ENCODE peak calls at places on chromosomes 11 and 22, in seven cellular contexts. One of them, this sample, is unnamed.

GRCh38 chr11:35274909-35275807 is 136.2 kb downstream of the CD44 start:
- DNase-seq in activated naive CD8-positive, alpha-beta T cell treated with anti-CD3 and anti-CD28 coated beads, Interleukin-2, amount 50 U/mL, for 24 hours: peak
- DNase-seq in stimulated activated naive CD8-positive, alpha-beta T cell treated with anti-CD3 and anti-CD28 coated beads, Interleukin-15, amount 100 ng/mL, for 72 hours: no peak
- DNase-seq in IMR-90: no peak
- DNase-seq in NCI-H345: peak
- DNase-seq in cardiac muscle cell: no peak
- DNase-seq in Caki2: peak
- DNase-seq in this sample: peak

GRCh38 chr11:2426826-2427521 is 17.3 kb downstream of the TRPM5 start:
- DNase-seq in activated naive CD8-positive, alpha-beta T cell treated with anti-CD3 and anti-CD28 coated beads, Interleukin-2, amount 50 U/mL, for 24 hours: no peak
- DNase-seq in stimulated activated naive CD8-positive, alpha-beta T cell treated with anti-CD3 and anti-CD28 coated beads, Interleukin-15, amount 100 ng/mL, for 72 hours: no peak
- DNase-seq in IMR-90: no peak
- DNase-seq in NCI-H345: no peak
- DNase-seq in cardiac muscle cell: no peak
- DNase-seq in Caki2: no peak
- DNase-seq in this sample: no peak

GRCh38 chr11:80733776-80734175 is 1292.9 kb upstream of the TENM4 start:
- DNase-seq in activated naive CD8-positive, alpha-beta T cell treated with anti-CD3 and anti-CD28 coated beads, Interleukin-2, amount 50 U/mL, for 24 hours: no peak
- DNase-seq in stimulated activated naive CD8-positive, alpha-beta T cell treated with anti-CD3 and anti-CD28 coated beads, Interleukin-15, amount 100 ng/mL, for 72 hours: no peak
- DNase-seq in IMR-90: no peak
- DNase-seq in NCI-H345: no peak
- DNase-seq in cardiac muscle cell: no peak
- DNase-seq in Caki2: no peak
- DNase-seq in this sample: no peak

GRCh38 chr22:32202539-32203180 is 2.2 kb downstream of the RFPL2 start:
- DNase-seq in activated naive CD8-positive, alpha-beta T cell treated with anti-CD3 and anti-CD28 coated beads, Interleukin-2, amount 50 U/mL, for 24 hours: peak
- DNase-seq in stimulated activated naive CD8-positive, alpha-beta T cell treated with anti-CD3 and anti-CD28 coated beads, Interleukin-15, amount 100 ng/mL, for 72 hours: no peak
- DNase-seq in IMR-90: peak
- DNase-seq in NCI-H345: peak
- DNase-seq in cardiac muscle cell: peak
- DNase-seq in Caki2: peak
- DNase-seq in this sample: peak

GRCh38 chr11:14905104-14906033 is 13.3 kb upstream of the CYP2R1 start:
- DNase-seq in activated naive CD8-positive, alpha-beta T cell treated with anti-CD3 and anti-CD28 coated beads, Interleukin-2, amount 50 U/mL, for 24 hours: peak
- DNase-seq in stimulated activated naive CD8-positive, alpha-beta T cell treated with anti-CD3 and anti-CD28 coated beads, Interleukin-15, amount 100 ng/mL, for 72 hours: peak
- DNase-seq in IMR-90: peak
- DNase-seq in NCI-H345: no peak
- DNase-seq in cardiac muscle cell: peak
- DNase-seq in Caki2: no peak
- DNase-seq in this sample: peak

GRCh38 chr11:79116600-79116999 is 324.2 kb downstream of the TENM4 start:
- DNase-seq in activated naive CD8-positive, alpha-beta T cell treated with anti-CD3 and anti-CD28 coated beads, Interleukin-2, amount 50 U/mL, for 24 hours: no peak
- DNase-seq in stimulated activated naive CD8-positive, alpha-beta T cell treated with anti-CD3 and anti-CD28 coated beads, Interleukin-15, amount 100 ng/mL, for 72 hours: no peak
- DNase-seq in IMR-90: no peak
- DNase-seq in NCI-H345: no peak
- DNase-seq in cardiac muscle cell: no peak
- DNase-seq in Caki2: no peak
- DNase-seq in this sample: no peak

GRCh38 chr11:107592813-107593212 is 1.9 kb downstream of the ELMOD1 start:
- DNase-seq in activated naive CD8-positive, alpha-beta T cell treated with anti-CD3 and anti-CD28 coated beads, Interleukin-2, amount 50 U/mL, for 24 hours: no peak
- DNase-seq in stimulated activated naive CD8-positive, alpha-beta T cell treated with anti-CD3 and anti-CD28 coated beads, Interleukin-15, amount 100 ng/mL, for 72 hours: no peak
- DNase-seq in IMR-90: no peak
- DNase-seq in NCI-H345: no peak
- DNase-seq in cardiac muscle cell: no peak
- DNase-seq in Caki2: no peak
- DNase-seq in this sample: no peak

GRCh38 chr22:47411006-47411405 is 648.6 kb downstream of the TBC1D22A start:
- DNase-seq in activated naive CD8-positive, alpha-beta T cell treated with anti-CD3 and anti-CD28 coated beads, Interleukin-2, amount 50 U/mL, for 24 hours: no peak
- DNase-seq in stimulated activated naive CD8-positive, alpha-beta T cell treated with anti-CD3 and anti-CD28 coated beads, Interleukin-15, amount 100 ng/mL, for 72 hours: no peak
- DNase-seq in IMR-90: no peak
- DNase-seq in NCI-H345: no peak
- DNase-seq in cardiac muscle cell: no peak
- DNase-seq in Caki2: no peak
- DNase-seq in this sample: no peak

GRCh38 chr11:10428453-10428852 is 26.6 kb upstream of the AMPD3 start:
- DNase-seq in activated naive CD8-positive, alpha-beta T cell treated with anti-CD3 and anti-CD28 coated beads, Interleukin-2, amount 50 U/mL, for 24 hours: no peak
- DNase-seq in stimulated activated naive CD8-positive, alpha-beta T cell treated with anti-CD3 and anti-CD28 coated beads, Interleukin-15, amount 100 ng/mL, for 72 hours: no peak
- DNase-seq in IMR-90: no peak
- DNase-seq in NCI-H345: no peak
- DNase-seq in cardiac muscle cell: no peak
- DNase-seq in Caki2: no peak
- DNase-seq in this sample: no peak

GRCh38 chr11:65316311-65316978 is 1.8 kb downstream of the CDC42EP2 start:
- DNase-seq in activated naive CD8-positive, alpha-beta T cell treated with anti-CD3 and anti-CD28 coated beads, Interleukin-2, amount 50 U/mL, for 24 hours: no peak
- DNase-seq in stimulated activated naive CD8-positive, alpha-beta T cell treated with anti-CD3 and anti-CD28 coated beads, Interleukin-15, amount 100 ng/mL, for 72 hours: no peak
- DNase-seq in IMR-90: peak
- DNase-seq in NCI-H345: no peak
- DNase-seq in cardiac muscle cell: no peak
- DNase-seq in Caki2: no peak
- DNase-seq in this sample: peak

GRCh38 chr11:120517390-120518315 is 6.1 kb downstream of the GRIK4 start:
- DNase-seq in activated naive CD8-positive, alpha-beta T cell treated with anti-CD3 and anti-CD28 coated beads, Interleukin-2, amount 50 U/mL, for 24 hours: no peak
- DNase-seq in stimulated activated naive CD8-positive, alpha-beta T cell treated with anti-CD3 and anti-CD28 coated beads, Interleukin-15, amount 100 ng/mL, for 72 hours: no peak
- DNase-seq in IMR-90: peak
- DNase-seq in NCI-H345: peak
- DNase-seq in cardiac muscle cell: peak
- DNase-seq in Caki2: no peak
- DNase-seq in this sample: peak

GRCh38 chr11:86644291-86644690 is 28.1 kb downstream of the ME3 start:
- DNase-seq in activated naive CD8-positive, alpha-beta T cell treated with anti-CD3 and anti-CD28 coated beads, Interleukin-2, amount 50 U/mL, for 24 hours: no peak
- DNase-seq in stimulated activated naive CD8-positive, alpha-beta T cell treated with anti-CD3 and anti-CD28 coated beads, Interleukin-15, amount 100 ng/mL, for 72 hours: no peak
- DNase-seq in IMR-90: peak
- DNase-seq in NCI-H345: no peak
- DNase-seq in cardiac muscle cell: no peak
- DNase-seq in Caki2: no peak
- DNase-seq in this sample: peak

GRCh38 chr22:47090591-47091240 is 328.3 kb downstream of the TBC1D22A start:
- DNase-seq in activated naive CD8-positive, alpha-beta T cell treated with anti-CD3 and anti-CD28 coated beads, Interleukin-2, amount 50 U/mL, for 24 hours: no peak
- DNase-seq in stimulated activated naive CD8-positive, alpha-beta T cell treated with anti-CD3 and anti-CD28 coated beads, Interleukin-15, amount 100 ng/mL, for 72 hours: peak
- DNase-seq in IMR-90: peak
- DNase-seq in NCI-H345: peak
- DNase-seq in cardiac muscle cell: no peak
- DNase-seq in Caki2: no peak
- DNase-seq in this sample: peak

GRCh38 chr22:47127441-47127871 is 365.0 kb downstream of the TBC1D22A start:
- DNase-seq in activated naive CD8-positive, alpha-beta T cell treated with anti-CD3 and anti-CD28 coated beads, Interleukin-2, amount 50 U/mL, for 24 hours: no peak
- DNase-seq in stimulated activated naive CD8-positive, alpha-beta T cell treated with anti-CD3 and anti-CD28 coated beads, Interleukin-15, amount 100 ng/mL, for 72 hours: no peak
- DNase-seq in IMR-90: no peak
- DNase-seq in NCI-H345: no peak
- DNase-seq in cardiac muscle cell: no peak
- DNase-seq in Caki2: no peak
- DNase-seq in this sample: no peak

GRCh38 chr11:94557391-94557790 is 9.8 kb upstream of the PIWIL4 start:
- DNase-seq in activated naive CD8-positive, alpha-beta T cell treated with anti-CD3 and anti-CD28 coated beads, Interleukin-2, amount 50 U/mL, for 24 hours: no peak
- DNase-seq in stimulated activated naive CD8-positive, alpha-beta T cell treated with anti-CD3 and anti-CD28 coated beads, Interleukin-15, amount 100 ng/mL, for 72 hours: no peak
- DNase-seq in IMR-90: peak
- DNase-seq in NCI-H345: no peak
- DNase-seq in cardiac muscle cell: no peak
- DNase-seq in Caki2: no peak
- DNase-seq in this sample: peak

GRCh38 chr11:65854161-65854592 is 3.8 kb downstream of the CFL1 start:
- DNase-seq in activated naive CD8-positive, alpha-beta T cell treated with anti-CD3 and anti-CD28 coated beads, Interleukin-2, amount 50 U/mL, for 24 hours: no peak
- DNase-seq in stimulated activated naive CD8-positive, alpha-beta T cell treated with anti-CD3 and anti-CD28 coated beads, Interleukin-15, amount 100 ng/mL, for 72 hours: no peak
- DNase-seq in IMR-90: no peak
- DNase-seq in NCI-H345: no peak
- DNase-seq in cardiac muscle cell: no peak
- DNase-seq in Caki2: no peak
- DNase-seq in this sample: peak

GRCh38 chr11:104781037-104781436 is 117.2 kb downstream of the CASP12 start:
- DNase-seq in activated naive CD8-positive, alpha-beta T cell treated with anti-CD3 and anti-CD28 coated beads, Interleukin-2, amount 50 U/mL, for 24 hours: no peak
- DNase-seq in stimulated activated naive CD8-positive, alpha-beta T cell treated with anti-CD3 and anti-CD28 coated beads, Interleukin-15, amount 100 ng/mL, for 72 hours: no peak
- DNase-seq in IMR-90: no peak
- DNase-seq in NCI-H345: no peak
- DNase-seq in cardiac muscle cell: no peak
- DNase-seq in Caki2: no peak
- DNase-seq in this sample: no peak

GRCh38 chr22:30941363-30941740 is 27.2 kb downstream of the MORC2 start:
- DNase-seq in activated naive CD8-positive, alpha-beta T cell treated with anti-CD3 and anti-CD28 coated beads, Interleukin-2, amount 50 U/mL, for 24 hours: no peak
- DNase-seq in stimulated activated naive CD8-positive, alpha-beta T cell treated with anti-CD3 and anti-CD28 coated beads, Interleukin-15, amount 100 ng/mL, for 72 hours: no peak
- DNase-seq in IMR-90: no peak
- DNase-seq in NCI-H345: no peak
- DNase-seq in cardiac muscle cell: no peak
- DNase-seq in Caki2: no peak
- DNase-seq in this sample: no peak

GRCh38 chr11:72641900-72642814 is 32.1 kb downstream of the PDE2A start:
- DNase-seq in activated naive CD8-positive, alpha-beta T cell treated with anti-CD3 and anti-CD28 coated beads, Interleukin-2, amount 50 U/mL, for 24 hours: peak
- DNase-seq in stimulated activated naive CD8-positive, alpha-beta T cell treated with anti-CD3 and anti-CD28 coated beads, Interleukin-15, amount 100 ng/mL, for 72 hours: peak
- DNase-seq in IMR-90: no peak
- DNase-seq in NCI-H345: no peak
- DNase-seq in cardiac muscle cell: peak
- DNase-seq in Caki2: peak
- DNase-seq in this sample: peak

GRCh38 chr11:131025020-131025419 is 108.7 kb upstream of the SNX19 start:
- DNase-seq in activated naive CD8-positive, alpha-beta T cell treated with anti-CD3 and anti-CD28 coated beads, Interleukin-2, amount 50 U/mL, for 24 hours: no peak
- DNase-seq in stimulated activated naive CD8-positive, alpha-beta T cell treated with anti-CD3 and anti-CD28 coated beads, Interleukin-15, amount 100 ng/mL, for 72 hours: no peak
- DNase-seq in IMR-90: peak
- DNase-seq in NCI-H345: no peak
- DNase-seq in cardiac muscle cell: peak
- DNase-seq in Caki2: no peak
- DNase-seq in this sample: peak

GRCh38 chr11:74397531-74398243 is 546 bp downstream of the PGM2L1 start:
- DNase-seq in activated naive CD8-positive, alpha-beta T cell treated with anti-CD3 and anti-CD28 coated beads, Interleukin-2, amount 50 U/mL, for 24 hours: peak
- DNase-seq in stimulated activated naive CD8-positive, alpha-beta T cell treated with anti-CD3 and anti-CD28 coated beads, Interleukin-15, amount 100 ng/mL, for 72 hours: peak
- DNase-seq in IMR-90: peak
- DNase-seq in NCI-H345: peak
- DNase-seq in cardiac muscle cell: peak
- DNase-seq in Caki2: peak
- DNase-seq in this sample: peak

GRCh38 chr22:41722496-41722895 is 23.2 kb downstream of the MEI1 start:
- DNase-seq in activated naive CD8-positive, alpha-beta T cell treated with anti-CD3 and anti-CD28 coated beads, Interleukin-2, amount 50 U/mL, for 24 hours: no peak
- DNase-seq in stimulated activated naive CD8-positive, alpha-beta T cell treated with anti-CD3 and anti-CD28 coated beads, Interleukin-15, amount 100 ng/mL, for 72 hours: no peak
- DNase-seq in IMR-90: no peak
- DNase-seq in NCI-H345: no peak
- DNase-seq in cardiac muscle cell: no peak
- DNase-seq in Caki2: no peak
- DNase-seq in this sample: peak

GRCh38 chr11:3127706-3128355 is 37.3 kb downstream of the OSBPL5 start:
- DNase-seq in activated naive CD8-positive, alpha-beta T cell treated with anti-CD3 and anti-CD28 coated beads, Interleukin-2, amount 50 U/mL, for 24 hours: no peak
- DNase-seq in stimulated activated naive CD8-positive, alpha-beta T cell treated with anti-CD3 and anti-CD28 coated beads, Interleukin-15, amount 100 ng/mL, for 72 hours: no peak
- DNase-seq in IMR-90: no peak
- DNase-seq in NCI-H345: no peak
- DNase-seq in cardiac muscle cell: no peak
- DNase-seq in Caki2: no peak
- DNase-seq in this sample: no peak

GRCh38 chr11:1866776-1867175 is 13.9 kb downstream of the LSP1 start:
- DNase-seq in activated naive CD8-positive, alpha-beta T cell treated with anti-CD3 and anti-CD28 coated beads, Interleukin-2, amount 50 U/mL, for 24 hours: no peak
- DNase-seq in stimulated activated naive CD8-positive, alpha-beta T cell treated with anti-CD3 and anti-CD28 coated beads, Interleukin-15, amount 100 ng/mL, for 72 hours: no peak
- DNase-seq in IMR-90: no peak
- DNase-seq in NCI-H345: no peak
- DNase-seq in cardiac muscle cell: no peak
- DNase-seq in Caki2: no peak
- DNase-seq in this sample: no peak

GRCh38 chr22:39095971-39096370 is 1.1 kb upstream of the APOBEC3H start:
- DNase-seq in activated naive CD8-positive, alpha-beta T cell treated with anti-CD3 and anti-CD28 coated beads, Interleukin-2, amount 50 U/mL, for 24 hours: no peak
- DNase-seq in stimulated activated naive CD8-positive, alpha-beta T cell treated with anti-CD3 and anti-CD28 coated beads, Interleukin-15, amount 100 ng/mL, for 72 hours: no peak
- DNase-seq in IMR-90: no peak
- DNase-seq in NCI-H345: no peak
- DNase-seq in cardiac muscle cell: no peak
- DNase-seq in Caki2: no peak
- DNase-seq in this sample: no peak

GRCh38 chr22:24514241-24515024 is 19.3 kb downstream of the UPB1 start:
- DNase-seq in activated naive CD8-positive, alpha-beta T cell treated with anti-CD3 and anti-CD28 coated beads, Interleukin-2, amount 50 U/mL, for 24 hours: no peak
- DNase-seq in stimulated activated naive CD8-positive, alpha-beta T cell treated with anti-CD3 and anti-CD28 coated beads, Interleukin-15, amount 100 ng/mL, for 72 hours: no peak
- DNase-seq in IMR-90: no peak
- DNase-seq in NCI-H345: no peak
- DNase-seq in cardiac muscle cell: no peak
- DNase-seq in Caki2: peak
- DNase-seq in this sample: no peak

GRCh38 chr22:39092111-39092867 is 4.8 kb upstream of the APOBEC3H start:
- DNase-seq in activated naive CD8-positive, alpha-beta T cell treated with anti-CD3 and anti-CD28 coated beads, Interleukin-2, amount 50 U/mL, for 24 hours: no peak
- DNase-seq in stimulated activated naive CD8-positive, alpha-beta T cell treated with anti-CD3 and anti-CD28 coated beads, Interleukin-15, amount 100 ng/mL, for 72 hours: no peak
- DNase-seq in IMR-90: no peak
- DNase-seq in NCI-H345: no peak
- DNase-seq in cardiac muscle cell: no peak
- DNase-seq in Caki2: no peak
- DNase-seq in this sample: no peak

GRCh38 chr11:13053255-13053917 is 44.3 kb downstream of the RASSF10 start:
- DNase-seq in activated naive CD8-positive, alpha-beta T cell treated with anti-CD3 and anti-CD28 coated beads, Interleukin-2, amount 50 U/mL, for 24 hours: no peak
- DNase-seq in stimulated activated naive CD8-positive, alpha-beta T cell treated with anti-CD3 and anti-CD28 coated beads, Interleukin-15, amount 100 ng/mL, for 72 hours: no peak
- DNase-seq in IMR-90: no peak
- DNase-seq in NCI-H345: no peak
- DNase-seq in cardiac muscle cell: no peak
- DNase-seq in Caki2: no peak
- DNase-seq in this sample: peak

GRCh38 chr11:29816359-29816758 is 200.5 kb downstream of the KCNA4 start:
- DNase-seq in activated naive CD8-positive, alpha-beta T cell treated with anti-CD3 and anti-CD28 coated beads, Interleukin-2, amount 50 U/mL, for 24 hours: no peak
- DNase-seq in stimulated activated naive CD8-positive, alpha-beta T cell treated with anti-CD3 and anti-CD28 coated beads, Interleukin-15, amount 100 ng/mL, for 72 hours: no peak
- DNase-seq in IMR-90: no peak
- DNase-seq in NCI-H345: no peak
- DNase-seq in cardiac muscle cell: no peak
- DNase-seq in Caki2: no peak
- DNase-seq in this sample: no peak

GRCh38 chr11:43789700-43790443 is 90.8 kb upstream of the ALKBH3 start:
- DNase-seq in activated naive CD8-positive, alpha-beta T cell treated with anti-CD3 and anti-CD28 coated beads, Interleukin-2, amount 50 U/mL, for 24 hours: no peak
- DNase-seq in stimulated activated naive CD8-positive, alpha-beta T cell treated with anti-CD3 and anti-CD28 coated beads, Interleukin-15, amount 100 ng/mL, for 72 hours: no peak
- DNase-seq in IMR-90: peak
- DNase-seq in NCI-H345: no peak
- DNase-seq in cardiac muscle cell: no peak
- DNase-seq in Caki2: no peak
- DNase-seq in this sample: peak

GRCh38 chr11:124762077-124762623 is at the start of gene ESAM:
- DNase-seq in activated naive CD8-positive, alpha-beta T cell treated with anti-CD3 and anti-CD28 coated beads, Interleukin-2, amount 50 U/mL, for 24 hours: peak
- DNase-seq in stimulated activated naive CD8-positive, alpha-beta T cell treated with anti-CD3 and anti-CD28 coated beads, Interleukin-15, amount 100 ng/mL, for 72 hours: peak
- DNase-seq in IMR-90: no peak
- DNase-seq in NCI-H345: peak
- DNase-seq in cardiac muscle cell: peak
- DNase-seq in Caki2: no peak
- DNase-seq in this sample: no peak

GRCh38 chr22:25680949-25681348 is 61.0 kb upstream of the MYO18B start:
- DNase-seq in activated naive CD8-positive, alpha-beta T cell treated with anti-CD3 and anti-CD28 coated beads, Interleukin-2, amount 50 U/mL, for 24 hours: no peak
- DNase-seq in stimulated activated naive CD8-positive, alpha-beta T cell treated with anti-CD3 and anti-CD28 coated beads, Interleukin-15, amount 100 ng/mL, for 72 hours: no peak
- DNase-seq in IMR-90: no peak
- DNase-seq in NCI-H345: no peak
- DNase-seq in cardiac muscle cell: no peak
- DNase-seq in Caki2: no peak
- DNase-seq in this sample: no peak

GRCh38 chr22:17842386-17842785 is 68.1 kb upstream of the BID start:
- DNase-seq in activated naive CD8-positive, alpha-beta T cell treated with anti-CD3 and anti-CD28 coated beads, Interleukin-2, amount 50 U/mL, for 24 hours: peak
- DNase-seq in stimulated activated naive CD8-positive, alpha-beta T cell treated with anti-CD3 and anti-CD28 coated beads, Interleukin-15, amount 100 ng/mL, for 72 hours: no peak
- DNase-seq in IMR-90: no peak
- DNase-seq in NCI-H345: no peak
- DNase-seq in cardiac muscle cell: no peak
- DNase-seq in Caki2: no peak
- DNase-seq in this sample: no peak

GRCh38 chr11:33263549-33263948 is 6.4 kb downstream of the HIPK3 start:
- DNase-seq in activated naive CD8-positive, alpha-beta T cell treated with anti-CD3 and anti-CD28 coated beads, Interleukin-2, amount 50 U/mL, for 24 hours: no peak
- DNase-seq in stimulated activated naive CD8-positive, alpha-beta T cell treated with anti-CD3 and anti-CD28 coated beads, Interleukin-15, amount 100 ng/mL, for 72 hours: no peak
- DNase-seq in IMR-90: no peak
- DNase-seq in NCI-H345: no peak
- DNase-seq in cardiac muscle cell: no peak
- DNase-seq in Caki2: no peak
- DNase-seq in this sample: no peak

GRCh38 chr22:21606775-21607174 is 23.0 kb downstream of the YDJC start:
- DNase-seq in activated naive CD8-positive, alpha-beta T cell treated with anti-CD3 and anti-CD28 coated beads, Interleukin-2, amount 50 U/mL, for 24 hours: no peak
- DNase-seq in stimulated activated naive CD8-positive, alpha-beta T cell treated with anti-CD3 and anti-CD28 coated beads, Interleukin-15, amount 100 ng/mL, for 72 hours: no peak
- DNase-seq in IMR-90: no peak
- DNase-seq in NCI-H345: no peak
- DNase-seq in cardiac muscle cell: no peak
- DNase-seq in Caki2: peak
- DNase-seq in this sample: peak

GRCh38 chr11:62324738-62325556 is 12.3 kb upstream of the ASRGL1 start:
- DNase-seq in activated naive CD8-positive, alpha-beta T cell treated with anti-CD3 and anti-CD28 coated beads, Interleukin-2, amount 50 U/mL, for 24 hours: peak
- DNase-seq in stimulated activated naive CD8-positive, alpha-beta T cell treated with anti-CD3 and anti-CD28 coated beads, Interleukin-15, amount 100 ng/mL, for 72 hours: peak
- DNase-seq in IMR-90: peak
- DNase-seq in NCI-H345: peak
- DNase-seq in cardiac muscle cell: peak
- DNase-seq in Caki2: no peak
- DNase-seq in this sample: peak

This sample was measured in EL.